ENCODE peak calls at places on chromosome 21, in seven cellular contexts. L is HepG2, O is PC-9, Z is fibroblast of the aortic adventitia, G is esophagus muscularis mucosa, B is GM12865, S is colonic mucosa. Y is an unnamed sample.

GRCh38 chr21:31334648-31335121 is 9.4 kb downstream of the TIAM1 start:
- DNase-seq in L (no peak), O (no peak), Z (no peak), G (no peak), B (no peak), S (no peak), Y (no peak)

GRCh38 chr21:36703626-36704280 is 4.8 kb downstream of the SIM2 start:
- DNase-seq in L (no peak), O (no peak), Z (no peak), G (no peak), B (no peak), S (no peak), Y (no peak)

GRCh38 chr21:31732891-31733520 is 1.1 kb upstream of the SCAF4 start:
- DNase-seq in L (peak; percentile 15), O (no peak), Z (no peak), G (no peak), B (peak; percentile 53), S (peak; percentile 36), Y (no peak)

GRCh38 chr21:28884481-28884880 is 108.2 kb downstream of the LTN1 start:
- DNase-seq in L (no peak), O (no peak), Z (no peak), G (no peak), B (peak; percentile 30), S (no peak), Y (no peak)

GRCh38 chr21:31354604-31355443 is 10.8 kb upstream of the TIAM1 start:
- DNase-seq in L (no peak), O (peak; percentile 93), Z (peak; percentile 79), G (no peak), B (peak; percentile 34), S (no peak), Y (peak; percentile 57)

GRCh38 chr21:35050348-35051286 is 1.5 kb upstream of the RUNX1 start:
- DNase-seq in L (no peak), O (peak; percentile 46), Z (peak; percentile 9), G (peak; percentile 66), B (peak; percentile 68), S (no peak), Y (no peak)

GRCh38 chr21:38080888-38081287 is 164.6 kb upstream of the KCNJ6 start:
- DNase-seq in L (no peak), O (no peak), Z (no peak), G (peak; percentile 88), B (no peak), S (no peak), Y (no peak)

GRCh38 chr21:27693376-27693775 is 726.5 kb upstream of the ADAMTS5 start:
- DNase-seq in L (no peak), O (no peak), Z (peak; percentile 46), G (no peak), B (no peak), S (no peak), Y (peak; percentile 49)

GRCh38 chr21:38330671-38331070 is 73.9 kb downstream of the KCNJ15 start:
- DNase-seq in L (no peak), O (no peak), Z (no peak), G (no peak), B (no peak), S (no peak), Y (no peak)

GRCh38 chr21:46368533-46369285 is 44.8 kb downstream of the PCNT start:
- DNase-seq in L (no peak), O (no peak), Z (no peak), G (no peak), B (peak; percentile 75), S (no peak), Y (no peak)
- H3K4me3 ChIP-seq in L (no peak overlapping the region), O (no peak overlapping the region), Z (no peak overlapping the region), G (no peak overlapping the region), B (peak overlapping the region; percentile 34), S (no peak overlapping the region), Y (no peak overlapping the region)

DNA sequence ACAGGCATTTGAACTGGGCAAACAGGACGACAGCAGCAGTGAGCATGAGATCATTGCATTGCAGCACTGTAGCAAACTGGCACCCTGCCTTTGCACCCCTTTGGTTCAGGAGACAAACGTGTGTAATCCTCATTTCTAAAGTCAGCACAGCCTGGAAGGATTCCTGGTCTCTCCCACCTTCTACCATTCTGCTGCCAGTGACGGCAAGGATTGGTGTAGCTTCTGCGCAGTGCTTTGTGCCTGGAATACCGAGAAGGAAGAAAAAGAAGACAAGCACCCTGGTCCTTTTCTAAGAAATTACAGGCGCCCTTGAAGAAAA is 805.3 kb downstream of the USP25 start:
- DNase-seq in L (no peak), O (no peak), Z (peak; percentile 96), G (peak; percentile 94), B (no peak), S (no peak), Y (peak; percentile 96)
- H3K4me3 ChIP-seq in L (no peak overlapping the region), O (no peak overlapping the region), Z (peak overlapping the region; percentile 64), G (peak overlapping the region; percentile 46), B (no peak overlapping the region), S (no peak overlapping the region), Y (no peak overlapping the region)

DNA sequence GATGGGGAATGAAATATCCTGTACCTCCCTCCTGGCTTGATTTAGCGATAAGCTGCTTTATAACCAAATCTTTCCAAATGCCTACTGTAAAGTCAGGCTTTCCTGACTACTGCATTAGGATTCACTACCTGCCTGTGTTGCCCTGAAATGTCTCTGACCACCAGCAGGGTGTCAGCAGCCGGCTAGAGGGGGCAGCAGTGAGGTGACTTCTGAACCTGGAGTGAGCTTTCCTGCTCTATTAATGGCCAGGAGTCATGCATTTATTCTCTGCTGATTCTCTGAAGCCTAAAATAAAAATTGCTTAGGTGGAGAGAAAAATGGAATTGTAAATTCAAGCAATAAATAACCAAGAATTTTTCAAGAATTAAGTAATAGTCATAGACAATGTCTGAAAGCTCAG is 2.5 kb downstream of the BACE2 start:
- DNase-seq in L (peak; percentile 29), O (no peak), Z (peak; percentile 55), G (no peak), B (peak; percentile 41), S (peak; percentile 61), Y (peak; percentile 68)
- H3K4me3 ChIP-seq in L (no peak overlapping the region), O (no peak overlapping the region), Z (peak overlapping the region; percentile 2), G (no peak overlapping the region), B (no peak overlapping the region), S (no peak overlapping the region), Y (no peak overlapping the region)

DNA sequence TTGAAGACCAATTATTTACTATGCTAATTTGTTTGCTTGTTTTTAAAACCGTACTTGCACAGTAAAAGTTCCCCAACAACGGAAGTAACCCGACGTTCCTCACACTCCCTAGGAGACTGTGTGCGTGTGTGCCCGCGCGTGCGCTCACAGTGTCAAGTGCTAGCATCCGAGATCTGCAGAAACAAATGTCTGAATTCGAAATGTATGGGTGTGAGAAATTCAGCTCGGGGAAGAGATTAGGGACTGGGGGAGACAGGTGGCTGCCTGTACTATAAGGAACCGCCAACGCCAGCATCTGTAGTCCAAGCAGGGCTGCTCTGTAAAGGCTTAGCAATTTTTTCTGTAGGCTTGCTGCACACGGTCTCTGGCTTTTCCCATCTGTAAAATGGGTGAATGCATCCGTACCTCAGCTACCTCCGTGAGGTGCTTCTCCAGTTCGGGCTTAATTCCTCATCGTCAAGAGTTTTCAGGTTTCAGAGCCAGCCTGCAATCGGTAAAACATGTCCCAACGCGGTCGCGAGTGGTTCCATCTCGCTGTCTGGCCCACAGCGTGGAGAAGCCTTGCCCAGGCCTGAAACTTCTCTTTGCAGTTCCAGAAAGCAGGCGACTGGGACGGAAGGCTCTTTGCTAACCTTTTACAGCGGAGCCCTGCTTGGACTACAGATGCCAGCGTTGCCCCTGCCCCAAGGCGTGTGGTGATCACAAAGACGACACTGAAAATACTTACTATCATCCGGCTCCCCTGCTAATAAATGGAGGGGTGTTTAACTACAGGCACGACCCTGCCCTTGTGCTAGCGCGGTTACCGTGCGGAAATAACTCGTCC is 1.2 kb upstream of the OLIG2 start:
- DNase-seq in L (no peak), O (no peak), Z (no peak), G (no peak), B (no peak), S (no peak), Y (no peak)
- H3K4me3 ChIP-seq in L (no peak overlapping the region), O (no peak overlapping the region), Z (no peak overlapping the region), G (no peak overlapping the region), B (no peak overlapping the region), S (no peak overlapping the region), Y (no peak overlapping the region)

DNA sequence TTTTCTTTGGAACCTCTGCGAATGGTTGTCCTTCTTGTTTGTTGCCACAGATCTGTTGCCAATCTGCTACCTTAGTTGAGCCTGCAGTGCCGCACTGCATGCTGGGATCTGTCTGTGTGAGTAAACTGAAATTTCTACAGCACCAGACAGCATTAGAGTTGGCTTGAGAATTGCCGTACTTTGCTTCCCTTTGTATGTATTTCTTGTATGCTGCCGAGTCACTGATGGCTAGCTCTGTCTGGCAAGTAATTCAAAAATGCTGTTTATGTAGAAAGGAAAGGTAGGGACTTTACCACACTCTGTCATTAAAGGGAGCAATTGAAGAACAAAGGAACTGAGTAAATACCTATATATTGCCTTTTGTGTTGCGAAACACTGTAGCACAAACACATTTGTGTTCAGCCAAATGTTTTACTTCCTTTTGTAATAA is 857.4 kb downstream of the USP25 start:
- DNase-seq in L (peak; percentile 38), O (peak; percentile 83), Z (peak; percentile 83), G (no peak), B (no peak), S (peak; percentile 59), Y (peak; percentile 87)
- H3K4me3 ChIP-seq in L (no peak overlapping the region), O (peak overlapping the region; percentile 49), Z (peak overlapping the region; percentile 51), G (peak overlapping the region; percentile 50), B (no peak overlapping the region), S (no peak overlapping the region), Y (no peak overlapping the region)

GRCh38 chr21:46064870-46065214 is 33.1 kb upstream of the COL6A2 start:
- DNase-seq in L (no peak), O (no peak), Z (no peak), G (peak; percentile 82), B (no peak), S (no peak), Y (no peak)

GRCh38 chr21:46067505-46068201 is 30.3 kb upstream of the COL6A2 start:
- DNase-seq in L (no peak), O (no peak), Z (no peak), G (peak; percentile 60), B (no peak), S (no peak), Y (no peak)

GRCh38 chr21:46066843-46067331 is 31.0 kb upstream of the COL6A2 start:
- DNase-seq in L (no peak), O (no peak), Z (peak; percentile 81), G (peak; percentile 92), B (no peak), S (no peak), Y (peak; percentile 33)

GRCh38 chr21:46065215-46065992 is 32.5 kb upstream of the COL6A2 start:
- DNase-seq in L (no peak), O (peak; percentile 39), Z (peak; percentile 79), G (peak; percentile 92), B (no peak), S (no peak), Y (no peak)

DNA sequence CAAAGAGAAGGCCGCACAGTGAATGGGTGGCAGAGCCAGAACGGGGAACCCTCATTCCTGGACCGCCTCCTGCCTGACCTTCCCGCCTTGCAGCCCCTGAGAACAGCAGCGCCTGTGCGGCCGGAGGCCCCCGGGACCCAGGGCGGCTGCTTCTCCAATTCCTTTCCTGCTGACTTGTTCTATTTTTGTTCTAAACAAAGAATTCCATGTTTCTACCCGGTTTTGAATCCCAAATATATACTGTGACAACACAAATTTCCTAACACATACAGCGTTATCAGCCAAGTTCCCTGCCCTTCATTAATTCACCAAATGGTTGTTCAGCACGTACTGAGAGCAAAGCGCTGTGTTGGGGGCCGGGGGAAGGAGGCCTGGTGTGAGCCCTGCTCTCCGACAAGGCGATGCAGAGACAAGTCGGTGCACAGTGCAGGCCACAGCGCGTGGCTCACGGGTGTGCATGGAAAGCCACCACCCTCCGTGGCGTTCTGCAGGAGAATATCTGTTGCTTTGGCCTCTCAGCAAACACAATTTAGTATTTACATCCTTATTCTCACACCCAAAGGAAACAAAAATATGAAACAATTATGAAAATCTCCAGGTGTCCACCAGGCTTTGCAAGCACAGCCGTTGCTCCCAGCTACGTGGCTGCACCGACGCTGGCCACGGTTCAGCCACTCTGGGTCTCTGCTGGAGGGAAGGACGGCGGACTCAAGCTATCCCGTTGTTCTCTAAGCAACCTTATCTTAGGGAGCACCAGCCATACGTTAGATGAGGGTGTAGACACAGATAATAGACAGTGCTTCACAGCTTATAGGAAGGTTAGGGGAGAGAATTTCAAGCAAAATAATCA is 31.7 kb upstream of the COL6A2 start:
- DNase-seq in L (no peak), O (no peak), Z (peak; percentile 47), G (peak; percentile 79), B (no peak), S (no peak), Y (no peak)
- H3K4me3 ChIP-seq in L (no peak overlapping the region), O (no peak overlapping the region), Z (no peak overlapping the region), G (peak overlapping the region; percentile 23), B (no peak overlapping the region), S (no peak overlapping the region), Y (no peak overlapping the region)